ENCODE peak calls at places on chromosomes 12 and 14, in four cellular contexts. D is K562, A is HepG2, J is GM12878. V is an unnamed sample. For H3K36me3, the result is how much of the 10 kb centered on the place peaks cover.

GRCh38 chr12:46410495-46410894 is 37.9 kb upstream of the SLC38A2 start:
- DNase-seq in D (no peak), A (no peak), J (no peak), V (no peak)

GRCh38 chr12:100718212-100718611 is 76.4 kb upstream of the ANO4 start:
- DNase-seq in D (no peak), A (no peak), J (no peak), V (no peak)

GRCh38 chr12:90020436-90020835 is 311.8 kb upstream of the ATP2B1 start:
- DNase-seq in D (no peak), A (no peak), J (no peak), V (no peak)

GRCh38 chr14:72476657-72477499 is 417.0 kb downstream of the DPF3 start:
- DNase-seq in D (no peak), A (no peak), J (peak), V (no peak)

GRCh38 chr12:75727577-75727976 is 216.2 kb upstream of the KRR1 start:
- DNase-seq in D (no peak), A (peak), J (no peak), V (no peak)

GRCh38 chr12:10165421-10165820 is 6.5 kb downstream of the OLR1 start:
- DNase-seq in D (no peak), A (no peak), J (no peak), V (no peak)

GRCh38 chr14:99026471-99026870 is 245.5 kb downstream of the BCL11B start:
- DNase-seq in D (no peak), A (no peak), J (no peak), V (no peak)

GRCh38 chr12:124715121-124715990 is 147.9 kb upstream of the NCOR2 start:
- DNase-seq in D (peak), A (no peak), J (no peak), V (no peak)

GRCh38 chr12:65634626-65635331 is 189.5 kb upstream of the HMGA2 start:
- DNase-seq in D (no peak), A (peak), J (no peak), V (peak)

GRCh38 chr12:47802312-47802711 is 17.4 kb downstream of the HDAC7 start:
- DNase-seq in D (no peak), A (no peak), J (no peak), V (no peak)

GRCh38 chr12:114982760-114983159 is 298.8 kb upstream of the TBX3 start:
- DNase-seq in D (peak), A (no peak), J (no peak), V (no peak)

GRCh38 chr12:124543052-124543590 is 24.3 kb downstream of the NCOR2 start:
- DNase-seq in D (no peak), A (no peak), J (no peak), V (no peak)

GRCh38 chr14:96260341-96260821 is 4.4 kb downstream of the BDKRB1 start:
- DNase-seq in D (no peak), A (no peak), J (no peak), V (no peak)

GRCh38 chr12:49651855-49652254 is 28.5 kb downstream of the PRPF40B start:
- DNase-seq in D (no peak), A (no peak), J (no peak), V (no peak)

GRCh38 chr14:104519721-104520120 is 59.8 kb upstream of the C14orf180 start:
- DNase-seq in D (no peak), A (no peak), J (no peak), V (no peak)

GRCh38 chr12:98701166-98701565 is 56.1 kb downstream of the APAF1 start:
- DNase-seq in D (no peak), A (no peak), J (no peak), V (no peak)

GRCh38 chr12:7130791-7131501 is 775 bp downstream of the CLSTN3 start:
- DNase-seq in D (peak), A (no peak), J (no peak), V (peak)

GRCh38 chr14:101852785-101853184 is 91.3 kb downstream of the PPP2R5C start:
- DNase-seq in D (no peak), A (no peak), J (no peak), V (no peak)

GRCh38 chr12:2853626-2854025 is 3.2 kb downstream of the TEX52 start:
- DNase-seq in D (peak), A (peak), J (no peak), V (peak)

GRCh38 chr12:72083096-72083825 is 144.6 kb downstream of the TPH2 start:
- DNase-seq in D (no peak), A (no peak), J (no peak), V (no peak)

GRCh38 chr12:32877670-32878459 is 18.7 kb downstream of the PKP2 start:
- DNase-seq in D (no peak), A (no peak), J (no peak), V (no peak)

GRCh38 chr14:68451676-68452387 is 341.0 kb downstream of the ZFP36L1 start:
- DNase-seq in D (no peak), A (no peak), J (no peak), V (no peak)

GRCh38 chr12:57456737-57457490 is 1.8 kb downstream of the INHBE start:
- DNase-seq in D (no peak), A (no peak), J (no peak), V (no peak)

GRCh38 chr12:100401660-100402059 is 44.8 kb downstream of the SLC17A8 start:
- DNase-seq in D (no peak), A (no peak), J (no peak), V (peak)

GRCh38 chr12:124093297-124093696 is 120.3 kb downstream of the ZNF664 start:
- DNase-seq in D (no peak), A (no peak), J (no peak), V (no peak)

GRCh38 chr12:6377667-6377994 is 2.3 kb upstream of the SCNN1A start:
- DNase-seq in D (no peak), A (no peak), J (no peak), V (no peak)

GRCh38 chr14:96568646-96569045 is 66.5 kb downstream of the PAPOLA start:
- DNase-seq in D (no peak), A (no peak), J (no peak), V (no peak)

GRCh38 chr12:75459755-75460154 is 20.8 kb upstream of the GLIPR1 start:
- DNase-seq in D (no peak), A (no peak), J (no peak), V (no peak)

GRCh38 chr12:12524128-12524527 is 38.5 kb downstream of the DUSP16 start:
- DNase-seq in D (no peak), A (no peak), J (no peak), V (no peak)

GRCh38 chr12:107159384-107159900 is 66.1 kb upstream of the CRY1 start:
- DNase-seq in D (no peak), A (no peak), J (no peak), V (no peak)

GRCh38 chr14:76937181-76938091 is 91.1 kb downstream of the IRF2BPL start:
- DNase-seq in D (peak), A (no peak), J (no peak), V (peak)

DNA sequence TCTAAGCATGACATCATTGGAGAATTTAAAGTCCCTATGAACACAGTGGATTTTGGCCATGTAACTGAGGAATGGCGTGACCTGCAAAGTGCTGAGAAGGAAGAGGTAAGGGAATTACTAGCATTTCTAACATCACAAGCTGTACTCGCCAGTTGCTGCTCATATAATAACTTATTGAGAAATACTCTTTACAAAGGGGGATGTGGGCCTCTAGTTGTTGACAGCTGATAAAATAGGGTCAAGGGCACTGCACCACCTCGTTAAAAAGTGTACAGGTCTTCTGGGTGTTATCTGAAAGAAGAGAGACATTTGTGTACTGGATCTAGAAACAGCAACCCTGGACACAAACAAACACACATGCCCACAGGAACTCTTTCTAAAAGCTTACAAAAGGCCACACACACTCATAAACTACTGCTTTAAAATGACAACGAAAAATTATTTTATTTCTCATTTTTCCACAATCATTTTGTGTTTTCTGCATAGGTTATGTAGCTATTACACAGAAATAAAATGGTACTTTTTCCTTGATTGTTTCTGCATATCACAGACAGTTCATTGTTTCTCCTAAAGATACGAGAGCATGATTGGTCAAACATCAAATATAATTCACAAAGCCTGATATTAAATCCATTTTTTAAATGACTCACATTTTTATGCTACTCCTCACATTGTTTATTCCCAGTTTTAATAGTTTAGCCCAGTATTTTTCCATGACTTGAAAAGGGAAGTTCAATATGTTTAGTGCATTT is 391.1 kb downstream of the PAWR start:
- DNase-seq in D (no peak), A (peak), J (no peak), V (no peak)
- H3K36me3 ChIP-seq in D (under half), A (under half), J (under half), V (under half)

GRCh38 chr14:21066882-21067502 is 3.1 kb upstream of the ARHGEF40 start:
- DNase-seq in D (no peak), A (peak), J (no peak), V (no peak)
- TF ChIP-seq MYC in D (no peak), A (no peak), J (no peak), V (no peak)

GRCh38 chr12:116604883-116605641 is 45.9 kb downstream of the MAP1LC3B2 start:
- DNase-seq in D (no peak), A (no peak), J (no peak), V (no peak)
- H3K4me3 ChIP-seq in D (no peak), A (no peak), J (no peak), V (no peak)

GRCh38 chr12:109240365-109240764 is 68.7 kb downstream of the FOXN4 start:
- DNase-seq in D (no peak), A (no peak), J (no peak), V (no peak)
- H3K36me3 ChIP-seq in D (under half), A (under half), J (under half), V (under half)

DNA sequence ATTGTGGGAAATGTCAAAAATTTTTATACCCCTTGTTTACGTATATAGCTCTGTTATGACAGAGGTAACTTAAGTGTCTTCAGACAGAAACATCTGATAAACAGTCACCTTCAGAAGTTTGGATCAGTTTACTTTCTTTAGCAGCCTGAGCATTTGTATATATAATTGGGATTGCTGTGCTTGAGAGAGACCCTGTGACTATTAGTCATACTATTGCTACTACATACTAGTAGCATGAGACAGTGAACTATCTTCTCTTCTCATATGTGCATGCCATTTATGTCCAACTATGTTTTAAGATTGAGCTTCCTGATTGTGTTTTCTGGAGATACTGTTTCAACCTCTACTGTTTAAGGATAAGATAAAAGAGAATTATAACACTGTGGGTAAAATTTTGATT is 101.5 kb downstream of the PDE6H start:
- DNase-seq in D (no peak), A (no peak), J (no peak), V (no peak)
- TF ChIP-seq MYC in D (no peak), A (no peak), J (no peak), V (no peak)

DNA sequence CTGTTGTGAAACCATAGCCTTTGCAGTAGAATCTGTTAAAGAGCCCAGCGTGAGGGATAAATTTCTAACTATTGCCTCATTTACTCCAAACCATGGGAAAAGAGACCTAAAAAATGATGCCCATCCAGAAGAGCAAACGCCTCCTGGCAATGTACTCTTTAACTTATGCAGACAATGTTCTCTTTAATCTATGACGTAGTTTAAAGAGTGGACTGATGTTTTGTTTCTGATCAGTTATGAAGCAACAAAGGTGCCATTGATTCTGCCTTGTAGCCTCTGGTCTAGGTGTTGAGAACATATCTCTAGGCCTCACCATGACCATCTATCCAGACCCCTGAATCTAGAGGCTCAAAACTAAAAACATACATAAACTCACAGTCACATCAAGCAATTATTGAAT is 13.4 kb downstream of the SSTR1 start:
- DNase-seq in D (no peak), A (no peak), J (no peak), V (no peak)
- H3K4me3 ChIP-seq in D (no peak), A (no peak), J (no peak), V (no peak)

DNA sequence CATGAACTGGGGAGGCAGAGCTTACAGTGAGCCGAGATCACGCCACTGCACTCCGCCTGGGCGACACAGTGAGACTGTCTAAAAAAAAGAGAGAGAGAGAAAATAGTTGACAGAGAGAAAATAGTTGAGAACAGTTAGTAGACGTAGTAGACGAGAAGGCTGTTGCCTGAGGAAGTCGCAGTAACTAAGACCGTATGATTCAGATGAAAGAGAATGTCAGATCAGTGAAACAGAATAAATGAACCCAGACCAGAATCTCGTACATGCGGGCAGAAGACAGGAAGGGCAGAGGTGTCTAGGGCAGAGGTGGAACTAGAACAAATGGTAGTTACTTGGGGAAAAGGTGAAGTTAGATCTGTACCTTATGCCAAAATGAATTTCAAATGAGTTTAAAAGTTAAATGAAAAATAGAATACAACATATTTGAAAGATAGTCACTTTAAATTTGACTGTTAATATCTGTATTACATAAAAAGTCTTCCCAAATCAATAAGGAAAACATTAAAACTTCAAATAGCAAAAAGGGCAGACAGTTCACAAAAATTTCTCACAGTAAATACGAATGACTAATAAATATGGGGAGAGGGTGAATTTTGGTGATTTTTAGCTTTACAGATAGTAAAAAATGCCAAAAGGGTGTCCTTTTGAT is 17.7 kb downstream of the MDM2 start:
- DNase-seq in D (no peak), A (no peak), J (no peak), V (no peak)
- H3K36me3 ChIP-seq in D (half or more), A (under half), J (half or more), V (under half)

GRCh38 chr12:112180422-112180821 is 55.1 kb downstream of the TRAFD1 start:
- DNase-seq in D (no peak), A (no peak), J (no peak), V (no peak)
- TF ChIP-seq MYC in D (no peak), A (no peak), J (no peak), V (no peak)